ENCODE peak calls at places on chromosomes 5 and 9, in five cellular contexts. T is breast epithelium, M is T-cell, J is amniotic epithelial cell, H is AG04450. Y is an unnamed sample.

GRCh38 chr9:114098021-114098659 is 952 bp downstream of the KIF12 start:
- DNase-seq in M (peak; percentile 3), J (no peak), T (peak; percentile 77), H (no peak), Y (no peak)

GRCh38 chr9:96169488-96169887 is 132.5 kb downstream of the HSD17B3 start:
- DNase-seq in T (no peak), M (no peak), H (no peak), J (peak; percentile 5), Y (no peak)

GRCh38 chr9:28365736-28366135 is 792.5 kb upstream of the C9orf72 start:
- DNase-seq in H (no peak), M (no peak), T (no peak), J (no peak), Y (no peak)

GRCh38 chr5:373710-374602 is 52.4 kb downstream of the AHRR start:
- DNase-seq in H (no peak), J (peak; percentile 41), M (peak; percentile 32), T (no peak), Y (peak; percentile 81)

GRCh38 chr5:170633235-170634041 is 129.6 kb downstream of the KCNIP1 start:
- DNase-seq in J (peak; percentile 88), T (no peak), H (peak; percentile 36), M (no peak), Y (peak; percentile 93)

GRCh38 chr9:73565833-73566465 is 414.3 kb downstream of the ANXA1 start:
- DNase-seq in J (peak; percentile 92), H (no peak), M (no peak), T (no peak), Y (no peak)

GRCh38 chr9:23590601-23591000 is 235.4 kb downstream of the ELAVL2 start:
- DNase-seq in H (no peak), J (no peak), T (no peak), M (no peak), Y (no peak)

GRCh38 chr5:108263338-108263737 is 118.6 kb downstream of the FBXL17 start:
- DNase-seq in H (no peak), M (no peak), J (no peak), T (no peak), Y (no peak)

GRCh38 chr5:67012241-67012640 is 184.4 kb downstream of the CD180 start:
- DNase-seq in J (no peak), H (no peak), M (no peak), T (no peak), Y (no peak)

GRCh38 chr9:95609426-95609825 is 92.7 kb upstream of the PTCH1 start:
- DNase-seq in T (no peak), J (no peak), H (no peak), M (no peak), Y (no peak)

GRCh38 chr9:127078336-127078735 is 44.1 kb downstream of the ANGPTL2 start:
- DNase-seq in M (no peak), T (no peak), J (peak; percentile 50), H (no peak), Y (no peak)

GRCh38 chr5:154447074-154447725 is 1.4 kb downstream of the SAP30L start:
- DNase-seq in M (no peak), J (no peak), H (no peak), T (no peak), Y (no peak)

GRCh38 chr5:55407059-55407684 is 99.4 kb downstream of the MTREX start:
- DNase-seq in M (no peak), J (peak; percentile 51), T (no peak), H (peak; percentile 34), Y (no peak)

GRCh38 chr5:157603333-157604190 is 28.0 kb upstream of the ADAM19 start:
- DNase-seq in T (no peak), H (peak; percentile 48), J (peak; percentile 91), M (peak; percentile 40), Y (peak; percentile 7)

GRCh38 chr5:123549256-123549904 is 37.4 kb downstream of the CSNK1G3 start:
- DNase-seq in T (no peak), J (no peak), H (no peak), M (peak; percentile 79), Y (no peak)

GRCh38 chr9:107907715-107908114 is 418.1 kb upstream of the KLF4 start:
- DNase-seq in J (no peak), M (no peak), H (no peak), T (no peak), Y (no peak)

GRCh38 chr5:120055858-120056257 is 408.2 kb upstream of the PRR16 start:
- DNase-seq in T (no peak), M (no peak), H (peak; percentile 21), J (peak; percentile 73), Y (no peak)

GRCh38 chr9:133684461-133685361 is 48.5 kb downstream of the DBH start:
- DNase-seq in M (no peak), J (no peak), T (no peak), H (no peak), Y (no peak)

GRCh38 chr5:14107536-14107935 is 35.6 kb upstream of the TRIO start:
- DNase-seq in J (no peak), M (no peak), H (no peak), T (no peak), Y (no peak)

GRCh38 chr9:70134360-70134759 is 90.7 kb downstream of the MAMDC2 start:
- DNase-seq in J (no peak), T (no peak), M (no peak), H (no peak), Y (no peak)

GRCh38 chr5:167688731-167689130 is 602.7 kb upstream of the WWC1 start:
- DNase-seq in H (no peak), T (no peak), M (no peak), J (peak; percentile 50), Y (no peak)

GRCh38 chr9:72674961-72675360 is 153.6 kb downstream of the TMC1 start:
- DNase-seq in H (no peak), T (no peak), J (no peak), M (no peak), Y (no peak)

GRCh38 chr9:129181246-129181645 is 3.2 kb upstream of the IER5L start:
- DNase-seq in J (no peak), M (no peak), T (no peak), H (no peak), Y (no peak)

GRCh38 chr5:154743812-154744211 is 11.4 kb upstream of the LARP1 start:
- DNase-seq in T (no peak), M (no peak), J (no peak), H (no peak), Y (no peak)

GRCh38 chr9:21983509-21983908 is 10.7 kb downstream of the CDKN2A start:
- DNase-seq in M (no peak), J (no peak), T (no peak), H (no peak), Y (no peak)

GRCh38 chr5:115543931-115544370 is 624 bp downstream of the FEM1C start:
- DNase-seq in H (no peak), T (peak; percentile 53), J (peak; percentile 42), M (peak; percentile 38), Y (no peak)

GRCh38 chr9:93033541-93033940 is 25.0 kb upstream of the SUSD3 start:
- DNase-seq in T (no peak), H (no peak), M (no peak), J (peak; percentile 5), Y (no peak)

GRCh38 chr5:82387819-82388166 is 109.6 kb upstream of the RPS23 start:
- DNase-seq in T (no peak), J (no peak), M (no peak), H (no peak), Y (no peak)

GRCh38 chr9:121498150-121498486 is 1.5 kb downstream of the GGTA1 start:
- DNase-seq in H (peak; percentile 29), J (peak; percentile 60), T (no peak), M (no peak), Y (peak; percentile 26)

Y was measured in KG1.